ENCODE peak calls at places on chromosomes 2 and 18, in ten cellular contexts. Z, X, N, W, S, O, J, M, F and G are unnamed samples.
A peak's percentile ranks its signal among the peaks of the same experiment; 100 is the strongest.

GRCh38 chr2:189549440-189549832 is 31.1 kb downstream of the SLC40A1 start:
- DNase-seq in Z (peak; percentile 73), X (no peak), S (peak; percentile 51), F (no peak), J (no peak), W (no peak), M (no peak), O (no peak), N (no peak), G (no peak)

GRCh38 chr2:240322231-240322955 is 113.1 kb upstream of the GPC1 start:
- DNase-seq in X (no peak), O (no peak), Z (no peak), M (no peak), J (no peak), N (no peak), W (no peak), S (no peak), F (no peak), G (no peak)

GRCh38 chr2:10792660-10793400 is 19.8 kb downstream of the PDIA6 start:
- DNase-seq in N (no peak), M (no peak), O (no peak), F (no peak), X (no peak), W (no peak), S (no peak), J (no peak), Z (no peak), G (no peak)

GRCh38 chr2:176892818-176893217 is 319.8 kb upstream of the HNRNPA3 start:
- DNase-seq in F (no peak), S (no peak), J (no peak), O (no peak), M (no peak), W (no peak), X (no peak), Z (no peak), N (no peak), G (no peak)

GRCh38 chr2:99638791-99639190 is 149.0 kb upstream of the REV1 start:
- DNase-seq in X (no peak), N (no peak), J (no peak), S (no peak), M (no peak), W (no peak), O (no peak), Z (no peak), F (no peak), G (no peak)

GRCh38 chr2:18346364-18346763 is 214.1 kb downstream of the RDH14 start:
- DNase-seq in M (no peak), Z (no peak), S (no peak), O (no peak), N (no peak), W (no peak), J (no peak), X (peak; percentile 31), F (no peak), G (no peak)

GRCh38 chr2:147554708-147555107 is 290.1 kb upstream of the ACVR2A start:
- DNase-seq in X (no peak), Z (peak; percentile 75), O (no peak), M (no peak), J (no peak), S (no peak), F (no peak), W (no peak), N (no peak), G (no peak)

GRCh38 chr18:67500512-67500911 is 16.0 kb downstream of the DSEL start:
- DNase-seq in W (no peak), N (no peak), O (no peak), Z (no peak), J (no peak), M (no peak), X (no peak), F (no peak), S (no peak), G (no peak)

DNA sequence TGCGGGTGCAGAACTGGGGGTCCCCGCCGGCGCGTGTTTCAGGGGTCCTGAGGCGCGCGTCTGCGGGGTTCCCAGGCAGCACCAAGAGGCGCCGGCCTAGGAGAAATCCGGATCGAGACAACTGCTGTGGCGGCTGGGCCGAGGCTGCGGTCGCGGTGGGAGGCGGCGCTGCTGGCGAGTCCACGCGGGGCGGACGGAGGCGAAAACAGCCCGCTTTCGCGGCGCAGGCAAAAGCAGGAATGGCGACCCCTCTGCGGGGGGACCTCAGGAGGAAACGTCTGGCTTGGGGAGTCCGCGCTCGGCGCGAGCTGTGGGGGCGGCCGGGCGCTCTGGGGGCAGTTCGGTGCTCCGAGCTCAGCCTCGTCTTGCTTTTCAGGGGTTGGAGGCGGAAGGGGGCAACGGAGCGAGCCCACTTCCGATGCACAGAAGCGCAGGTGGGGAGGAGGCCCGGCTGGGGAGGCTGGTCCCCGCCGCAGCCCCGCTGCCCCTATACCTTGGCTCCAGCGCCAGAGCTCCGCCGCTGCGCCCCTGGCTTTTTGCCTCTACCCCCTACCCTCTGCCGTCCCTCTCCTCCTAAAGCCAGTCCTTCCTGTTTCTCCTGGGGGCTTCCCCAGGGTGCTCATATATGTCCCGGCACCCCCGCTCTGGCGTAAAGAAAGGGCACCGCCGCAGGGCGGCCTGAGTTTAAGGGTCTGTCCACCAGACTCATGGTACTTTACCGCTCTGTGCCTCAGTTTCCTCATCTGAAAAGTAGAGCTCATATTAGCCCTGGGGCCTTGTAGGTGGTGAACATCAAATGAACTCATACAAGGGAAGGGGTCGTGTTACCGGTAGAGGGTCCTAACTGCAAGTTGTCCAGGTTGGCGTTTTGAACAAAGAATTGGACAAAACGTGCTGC is 81.3 kb upstream of the LDLRAD4 start:
- DNase-seq in F (no peak), J (no peak), O (no peak), N (no peak), S (peak; percentile 70), X (peak; percentile 37), M (no peak), W (no peak), Z (no peak), G (no peak)
- TF ChIP-seq EP300 in F (no peak), J (no peak), O (no peak), N (no peak), S (no peak), X (no peak), M (no peak), W (no peak), Z (no peak), G (no peak)

GRCh38 chr2:217049376-217049775 is 189.5 kb upstream of the TNP1 start:
- DNase-seq in M (no peak), Z (no peak), O (no peak), X (no peak), S (no peak), F (no peak), N (no peak), J (peak; percentile 24), W (no peak), G (no peak)
- TF ChIP-seq EP300 in M (no peak), Z (no peak), O (no peak), X (no peak), S (no peak), F (no peak), N (no peak), J (no peak), W (no peak), G (no peak)

DNA sequence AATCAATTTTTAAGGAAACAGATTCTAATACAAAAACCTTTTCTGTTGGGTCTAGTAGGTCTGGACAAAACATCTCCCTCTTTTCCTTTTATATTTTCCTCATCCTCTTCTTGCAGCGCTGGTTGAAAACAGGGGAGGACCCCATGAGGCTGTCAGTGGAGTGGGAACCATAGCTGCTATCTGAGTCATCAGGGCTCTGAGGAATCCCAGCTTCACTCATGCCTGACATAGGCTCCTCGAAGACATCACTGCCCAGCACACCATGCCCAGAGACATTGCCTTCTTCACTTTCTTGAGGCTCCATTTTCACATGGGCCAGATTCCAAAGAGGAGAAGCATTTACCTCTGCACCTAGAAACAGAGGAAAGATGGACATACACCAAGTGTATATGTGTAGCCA is 10.0 kb downstream of the SUPT7L start:
- DNase-seq in F (no peak), J (no peak), M (no peak), S (no peak), X (no peak), O (no peak), W (no peak), Z (no peak), N (no peak), G (no peak)
- TF ChIP-seq EP300 in F (no peak), J (no peak), M (no peak), S (no peak), X (no peak), O (no peak), W (no peak), Z (no peak), N (no peak), G (no peak)

GRCh38 chr2:110216803-110217202 is 4.5 kb upstream of the MTLN start:
- DNase-seq in N (no peak), J (no peak), O (no peak), F (no peak), Z (no peak), W (no peak), X (no peak), M (no peak), S (no peak), G (no peak)
- TF ChIP-seq EP300 in N (no peak), J (no peak), O (no peak), F (no peak), Z (no peak), W (no peak), X (no peak), M (no peak), S (no peak), G (no peak)

GRCh38 chr2:74845217-74845751 is 11.4 kb downstream of the HK2 start:
- DNase-seq in W (no peak), J (peak; percentile 41), X (peak; percentile 93), O (no peak), F (no peak), N (peak; percentile 55), M (peak; percentile 94), Z (peak; percentile 82), S (peak; percentile 58), G (no peak)
- TF ChIP-seq EP300 in W (no peak), J (no peak), X (no peak), O (no peak), F (no peak), N (no peak), M (no peak), Z (no peak), S (no peak), G (no peak)

GRCh38 chr18:12754511-12754910 is 51.7 kb downstream of the PSMG2 start:
- DNase-seq in J (no peak), O (no peak), N (no peak), Z (no peak), X (no peak), F (no peak), S (no peak), M (no peak), W (no peak), G (no peak)
- TF ChIP-seq EP300 in J (no peak), O (no peak), N (no peak), Z (no peak), X (no peak), F (no peak), S (no peak), M (no peak), W (no peak), G (no peak)

GRCh38 chr2:26164231-26164630 is 8.7 kb upstream of the GAREM2 start:
- DNase-seq in F (no peak), X (no peak), N (no peak), W (no peak), J (no peak), Z (peak; percentile 5), M (no peak), O (no peak), S (no peak), G (no peak)
- TF ChIP-seq EP300 in F (no peak), X (no peak), N (no peak), W (no peak), J (no peak), Z (no peak), M (no peak), O (no peak), S (no peak), G (no peak)